ENCODE peak calls at places on chromosomes 12 and 14, in seven cellular contexts. R is astrocyte of the spinal cord; H is GM10248; Z is T-helper 2 cell; L is GM03348; Q is AG08395; C is stimulated activated CD4-positive, alpha-beta T cell treated with anti-CD3 and anti-CD28 coated beads, Interleukin-4, amount 100 ng/mL, for 4 hours. V is an unnamed sample.

GRCh38 chr14:96741151-96741977 is 55.8 kb upstream of the VRK1 start:
- DNase-seq in Q (peak), C (peak), R (peak), L (peak), H (peak), Z (peak), V (peak)

GRCh38 chr12:123078531-123079123 is 72.3 kb downstream of the PITPNM2 start:
- DNase-seq in Q (no peak), C (no peak), Z (no peak), R (no peak), H (no peak), L (no peak), V (no peak)

GRCh38 chr12:52295663-52296062 is 4.3 kb upstream of the KRT81 start:
- DNase-seq in Q (peak), L (peak), R (no peak), C (no peak), H (no peak), Z (no peak), V (no peak)

GRCh38 chr12:57444744-57445143 is 10.2 kb downstream of the INHBC start:
- DNase-seq in H (no peak), R (no peak), L (no peak), Q (no peak), Z (no peak), C (no peak), V (no peak)

GRCh38 chr12:120229583-120230325 is 28.8 kb upstream of the RPLP0 start:
- DNase-seq in C (no peak), H (no peak), R (no peak), Q (no peak), Z (no peak), L (peak), V (no peak)

GRCh38 chr14:56796259-56796658 is 14.0 kb downstream of the OTX2 start:
- DNase-seq in R (no peak), Q (no peak), Z (no peak), C (no peak), L (no peak), H (no peak), V (no peak)

GRCh38 chr12:124625867-124626675 is 58.7 kb upstream of the NCOR2 start:
- DNase-seq in R (peak), Q (peak), H (no peak), C (no peak), L (peak), Z (no peak), V (no peak)

GRCh38 chr12:64160021-64160717 is 61.9 kb downstream of the KICS2 start:
- DNase-seq in H (no peak), L (peak), Q (no peak), R (peak), C (no peak), Z (no peak), V (no peak)

GRCh38 chr12:130745921-130746320 is 29.8 kb upstream of the RIMBP2 start:
- DNase-seq in Z (no peak), L (no peak), H (no peak), Q (no peak), C (no peak), R (no peak), V (no peak)

GRCh38 chr12:51389302-51389999 is 1.8 kb downstream of the GALNT6 start:
- DNase-seq in R (no peak), Q (no peak), H (no peak), L (no peak), Z (peak), C (peak), V (no peak)

GRCh38 chr12:110590806-110591326 is 7.7 kb upstream of the PPTC7 start:
- DNase-seq in Q (peak), Z (peak), R (peak), H (peak), L (peak), C (no peak), V (no peak)

GRCh38 chr12:53492830-53493609 is 6.2 kb downstream of the MAP3K12 start:
- DNase-seq in Q (peak), Z (peak), R (peak), H (peak), C (peak), L (peak), V (peak)

GRCh38 chr12:132295101-132295526 is 34.3 kb downstream of the GALNT9 start:
- DNase-seq in R (no peak), Q (no peak), C (no peak), L (no peak), H (no peak), Z (no peak), V (no peak)

GRCh38 chr14:38716871-38717270 is 386.2 kb downstream of the SEC23A start:
- DNase-seq in L (no peak), H (no peak), Q (no peak), Z (no peak), C (no peak), R (no peak), V (no peak)

GRCh38 chr14:89445252-89445973 is 28.4 kb upstream of the FOXN3 start:
- DNase-seq in Z (peak), Q (no peak), R (no peak), L (no peak), H (no peak), C (peak), V (no peak)

GRCh38 chr14:94001501-94002396 is 4.6 kb downstream of the CCDC197 start:
- DNase-seq in C (peak), R (peak), H (peak), Z (peak), L (peak), Q (peak), V (peak)

GRCh38 chr12:6532927-6533652 is 1.2 kb upstream of the GAPDH start:
- DNase-seq in Q (peak), R (peak), Z (peak), L (peak), H (peak), C (no peak), V (no peak)

GRCh38 chr12:43988838-43989560 is 153.1 kb downstream of the TMEM117 start:
- DNase-seq in Q (no peak), L (no peak), C (no peak), Z (peak), H (peak), R (no peak), V (no peak)

GRCh38 chr12:131911851-131912525 is 17.1 kb upstream of the PUS1 start:
- DNase-seq in R (no peak), C (no peak), L (no peak), Q (no peak), H (no peak), Z (no peak), V (no peak)

GRCh38 chr14:23564181-23564812 is 3.3 kb downstream of the AP1G2 start:
- DNase-seq in R (no peak), L (no peak), Z (no peak), C (no peak), Q (no peak), H (no peak), V (no peak)

GRCh38 chr14:91144425-91145145 is 30.7 kb downstream of the DGLUCY start:
- DNase-seq in C (no peak), Z (no peak), L (peak), R (peak), Q (peak), H (no peak), V (no peak)

GRCh38 chr12:76562158-76562557 is 2.6 kb upstream of the OSBPL8 start:
- DNase-seq in H (no peak), C (no peak), Q (no peak), R (no peak), L (no peak), Z (no peak), V (no peak)

GRCh38 chr12:67681145-67681778 is 32.7 kb downstream of the DYRK2 start:
- DNase-seq in R (peak), C (no peak), L (peak), Z (no peak), Q (peak), H (no peak), V (no peak)

GRCh38 chr14:60220084-60220483 is 28.9 kb upstream of the PPM1A start:
- DNase-seq in R (no peak), Z (no peak), H (peak), L (no peak), Q (no peak), C (no peak), V (no peak)

GRCh38 chr12:93090768-93091172 is 161.7 kb upstream of the EEA1 start:
- DNase-seq in H (no peak), L (peak), Q (peak), C (no peak), R (peak), Z (no peak), V (no peak)

GRCh38 chr12:39103552-39104165 is 198.3 kb upstream of the CPNE8 start:
- DNase-seq in Q (peak), C (no peak), R (peak), L (peak), Z (peak), H (peak), V (no peak)

GRCh38 chr14:24243336-24243836 is 963 bp upstream of the TINF2 start:
- DNase-seq in L (no peak), Z (no peak), H (no peak), R (no peak), C (peak), Q (no peak), V (no peak)

GRCh38 chr12:106300761-106301160 is 1.8 kb upstream of the TCP11L2 start:
- DNase-seq in C (no peak), H (no peak), Z (no peak), R (no peak), L (no peak), Q (no peak), V (no peak)

GRCh38 chr12:4134434-4134762 is 139.2 kb upstream of the CCND2 start:
- DNase-seq in L (no peak), C (no peak), R (no peak), Z (no peak), Q (no peak), H (no peak), V (no peak)

GRCh38 chr12:111085100-111085499 is 164.7 kb upstream of the MYL2 start:
- DNase-seq in H (no peak), Z (no peak), L (no peak), R (no peak), C (no peak), Q (no peak), V (no peak)

GRCh38 chr14:35215110-35215872 is 76.9 kb upstream of the PSMA6 start:
- DNase-seq in Q (peak), R (peak), C (no peak), H (peak), L (peak), Z (peak), V (no peak)

GRCh38 chr12:79522657-79523386 is 167.9 kb downstream of the PAWR start:
- DNase-seq in L (no peak), Z (no peak), H (no peak), R (no peak), C (no peak), Q (no peak), V (no peak)

GRCh38 chr14:60935283-60935682 is 45.6 kb downstream of the TRMT5 start:
- DNase-seq in Q (no peak), C (no peak), R (no peak), L (no peak), H (no peak), Z (no peak), V (no peak)

GRCh38 chr12:44317651-44318126 is 481.8 kb downstream of the TMEM117 start:
- DNase-seq in C (no peak), H (peak), L (peak), Z (peak), Q (peak), R (peak), V (no peak)

GRCh38 chr12:55336002-55336401 is 5.5 kb downstream of the OR6C3 start:
- DNase-seq in L (no peak), Z (no peak), R (no peak), Q (no peak), H (no peak), C (no peak), V (no peak)

GRCh38 chr14:59246566-59246965 is 58.1 kb downstream of the DAAM1 start:
- DNase-seq in C (no peak), Q (no peak), Z (no peak), R (no peak), L (no peak), H (no peak), V (no peak)

GRCh38 chr14:50068496-50068895 is 47.9 kb downstream of the VCPKMT start:
- DNase-seq in Z (no peak), Q (no peak), R (no peak), C (no peak), H (no peak), L (no peak), V (no peak)

GRCh38 chr12:1533602-1534304 is 60.6 kb downstream of the FBXL14 start:
- DNase-seq in H (peak), Z (peak), L (peak), R (peak), Q (no peak), C (peak), V (no peak)

GRCh38 chr14:104591031-104591430 is 11.5 kb downstream of the C14orf180 start:
- DNase-seq in Q (no peak), C (no peak), Z (no peak), L (no peak), H (no peak), R (no peak), V (no peak)